ENCODE peak calls at places on chromosomes 12 and 14, in five cellular contexts. T, R, O, I and C are unnamed samples.

GRCh38 chr14:24315807-24316596 is 4.7 kb downstream of the LTB4R start:
- DNase-seq in I (no peak), R (no peak), O (no peak), T (peak), C (no peak)

GRCh38 chr12:104637616-104638015 is 180.9 kb downstream of the CHST11 start:
- DNase-seq in T (no peak), I (no peak), R (no peak), O (no peak), C (no peak)

GRCh38 chr12:52151859-52152783 is 39.7 kb downstream of the KRT80 start:
- DNase-seq in R (no peak), T (no peak), O (peak), I (peak), C (peak)

GRCh38 chr14:35808076-35808657 is 928 bp downstream of the RALGAPA1 start:
- DNase-seq in R (no peak), I (peak), O (peak), T (peak), C (peak)

GRCh38 chr14:38589747-38590350 is 334.0 kb upstream of the CLEC14A start:
- DNase-seq in O (no peak), R (no peak), T (no peak), I (no peak), C (no peak)

GRCh38 chr14:87332001-87332400 is 661.0 kb downstream of the GALC start:
- DNase-seq in O (no peak), I (no peak), R (no peak), T (no peak), C (peak)

GRCh38 chr14:71011479-71011878 is 104.2 kb downstream of the PCNX1 start:
- DNase-seq in O (no peak), I (no peak), R (no peak), T (no peak), C (no peak)

GRCh38 chr12:48779869-48780268 is 9.0 kb downstream of the ADCY6 start:
- DNase-seq in I (no peak), R (no peak), O (no peak), T (no peak), C (no peak)

GRCh38 chr14:63214417-63215196 is 10.4 kb downstream of the RHOJ start:
- DNase-seq in R (no peak), I (no peak), O (no peak), T (no peak), C (no peak)

GRCh38 chr12:59452746-59453145 is 143.1 kb upstream of the SLC16A7 start:
- DNase-seq in R (no peak), T (no peak), O (no peak), I (no peak), C (no peak)

GRCh38 chr12:79424109-79424721 is 266.5 kb downstream of the PAWR start:
- DNase-seq in I (no peak), O (no peak), R (no peak), T (peak), C (peak)

GRCh38 chr12:116288735-116289134 is 11.2 kb upstream of the MED13L start:
- DNase-seq in O (no peak), R (no peak), T (no peak), I (no peak), C (no peak)

GRCh38 chr12:130871286-130872178 is at the start of gene RAN:
- DNase-seq in T (peak), I (peak), R (peak), O (peak), C (peak)

GRCh38 chr12:89673603-89674002 is 35.0 kb downstream of the ATP2B1 start:
- DNase-seq in R (no peak), O (no peak), I (no peak), T (no peak), C (no peak)

GRCh38 chr12:151579-151978 is 62.4 kb downstream of the SLC6A12 start:
- DNase-seq in I (no peak), R (no peak), O (no peak), T (no peak), C (no peak)

GRCh38 chr12:6944381-6945186 is 762 bp downstream of the C12orf57 start:
- DNase-seq in T (peak), I (peak), O (peak), R (peak), C (peak)

GRCh38 chr14:28361486-28361885 is 405.1 kb upstream of the FOXG1 start:
- DNase-seq in I (no peak), T (no peak), R (no peak), O (no peak), C (no peak)

GRCh38 chr14:51738754-51739153 is 87.0 kb downstream of the FRMD6 start:
- DNase-seq in T (peak), I (peak), R (no peak), O (no peak), C (no peak)

GRCh38 chr12:62736596-62736995 is 198.4 kb downstream of the PPM1H start:
- DNase-seq in I (no peak), O (no peak), R (no peak), T (no peak), C (peak)

GRCh38 chr12:24661657-24662096 is 287.2 kb downstream of the BCAT1 start:
- DNase-seq in R (no peak), T (no peak), O (no peak), I (no peak), C (peak)

GRCh38 chr12:79420146-79420618 is 270.6 kb downstream of the PAWR start:
- DNase-seq in R (no peak), O (no peak), I (peak), T (peak), C (peak)

GRCh38 chr14:73567951-73568885 is 795 bp upstream of the ACOT2 start:
- DNase-seq in R (no peak), O (no peak), I (no peak), T (peak), C (peak)

GRCh38 chr12:15563683-15564082 is 225.5 kb downstream of the EPS8 start:
- DNase-seq in T (no peak), I (no peak), R (no peak), O (no peak), C (peak)

GRCh38 chr14:66025779-66026178 is 460.4 kb upstream of the CCDC196 start:
- DNase-seq in O (no peak), I (no peak), T (no peak), R (no peak), C (no peak)

GRCh38 chr12:58640314-58640713 is 280.0 kb downstream of the LRIG3 start:
- DNase-seq in T (no peak), O (no peak), R (no peak), I (no peak), C (no peak)

GRCh38 chr14:62301076-62301475 is 538.9 kb downstream of the SNAPC1 start:
- DNase-seq in T (no peak), I (no peak), R (no peak), O (no peak), C (no peak)

GRCh38 chr12:105275997-105276760 is 40.2 kb upstream of the APPL2 start:
- DNase-seq in T (no peak), I (no peak), R (no peak), O (no peak), C (peak)

GRCh38 chr14:58882577-58883018 is 244.8 kb downstream of the DACT1 start:
- DNase-seq in O (peak), I (no peak), T (no peak), R (no peak), C (no peak)

GRCh38 chr12:26854028-26854387 is 21.0 kb upstream of the ITPR2 start:
- DNase-seq in R (no peak), T (no peak), I (no peak), O (no peak), C (no peak)

DNA sequence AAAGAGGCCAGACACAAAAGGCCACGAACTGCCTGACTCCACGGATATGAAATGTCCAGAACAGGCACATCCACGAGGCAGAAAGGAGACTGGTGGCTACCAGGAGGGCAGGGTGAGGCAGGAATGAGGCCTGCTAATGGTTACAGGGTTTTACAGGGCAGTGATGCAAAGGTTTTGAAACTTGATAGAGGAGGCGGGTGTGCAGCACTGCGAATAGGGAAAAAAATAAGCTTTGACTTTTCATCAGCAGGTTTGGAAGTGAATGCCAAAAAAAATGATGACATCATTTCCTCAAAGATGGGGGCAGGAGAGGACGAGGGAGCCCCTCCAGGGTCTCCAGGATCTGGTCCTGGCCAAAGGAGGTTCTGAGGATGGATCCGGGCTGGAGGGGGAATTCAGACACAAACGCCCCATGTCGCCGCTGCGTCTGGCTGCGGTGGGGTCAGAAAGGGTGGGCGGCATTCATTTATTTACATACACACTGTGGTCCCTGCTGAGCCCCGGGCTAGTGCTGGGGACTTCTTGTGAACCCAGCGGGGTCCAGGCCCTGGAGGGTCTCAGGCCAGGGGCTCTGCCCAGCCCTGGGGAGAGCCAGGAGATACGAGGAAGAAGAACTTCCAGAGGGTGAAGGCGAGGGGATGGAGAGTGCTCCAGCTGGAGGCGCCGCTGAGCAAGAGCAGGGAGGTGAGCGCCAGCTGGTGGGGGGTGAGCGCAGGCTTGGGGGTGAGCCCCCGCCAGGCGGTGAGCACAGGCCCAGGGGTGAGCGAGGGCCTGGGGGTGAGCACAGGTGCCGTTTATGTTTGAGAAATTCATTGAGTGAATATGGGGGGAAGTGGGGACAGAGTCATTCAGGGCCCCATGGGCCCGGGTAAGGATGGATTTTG is 68.3 kb downstream of the NCOR2 start:
- DNase-seq in O (no peak), T (no peak), R (no peak), I (no peak), C (peak)
- TF ChIP-seq CTCF in O (no peak), T (no peak), R (no peak), I (no peak), C (peak)

GRCh38 chr14:105399441-105399775 is 1.1 kb downstream of the TEX22 start:
- DNase-seq in I (no peak), T (no peak), O (no peak), R (no peak), C (no peak)

GRCh38 chr14:105398726-105399440 is 545 bp downstream of the TEX22 start:
- DNase-seq in R (no peak), I (no peak), T (peak), O (no peak), C (no peak)

GRCh38 chr14:105397350-105397931 is 897 bp upstream of the TEX22 start:
- DNase-seq in R (no peak), I (no peak), T (peak), O (no peak), C (no peak)

GRCh38 chr14:105400016-105400415 is 1.7 kb downstream of the TEX22 start:
- DNase-seq in R (no peak), O (no peak), T (no peak), I (no peak), C (no peak)

DNA sequence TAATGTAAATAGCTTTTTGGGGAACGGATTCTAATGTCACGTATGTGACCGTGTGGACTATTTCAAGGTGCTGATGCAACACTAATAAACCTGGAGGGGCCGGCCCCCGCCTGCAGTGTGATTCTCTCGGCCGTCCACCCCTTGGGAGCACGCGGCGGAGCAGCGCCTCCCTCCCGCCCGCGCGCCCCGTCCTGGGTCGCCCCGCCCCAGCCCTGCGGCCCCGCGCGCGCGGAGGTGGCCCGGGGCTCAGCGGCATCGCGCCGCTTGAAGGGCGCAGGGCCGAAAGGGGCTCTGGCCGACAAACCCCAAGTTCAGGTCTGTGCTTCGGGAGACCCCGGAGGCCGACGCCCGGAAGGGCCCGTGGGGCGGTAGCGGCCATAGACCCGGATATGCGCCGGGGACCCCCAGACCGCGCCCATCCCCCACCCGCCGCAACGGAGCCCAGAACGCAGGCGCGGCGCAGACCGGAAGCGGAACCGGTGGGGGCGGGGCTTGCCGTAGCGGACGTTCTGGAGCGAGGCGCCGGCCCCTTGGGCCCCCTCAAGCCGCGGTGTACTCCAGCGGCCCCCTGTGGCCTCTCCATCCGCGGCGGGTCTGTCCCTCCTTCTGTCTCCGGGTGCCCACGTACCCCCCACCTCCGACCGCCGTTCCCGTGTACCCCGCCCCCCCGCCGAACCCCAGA is at the start of gene TEX22:
- DNase-seq in O (peak), R (peak), I (peak), T (peak), C (peak)
- TF ChIP-seq CTCF in O (no peak), R (peak), I (no peak), T (no peak), C (no peak)

GRCh38 chr14:103348154-103348553 is 14.1 kb downstream of the EIF5 start:
- DNase-seq in I (no peak), R (no peak), T (no peak), O (no peak), C (no peak)
- TF ChIP-seq CTCF in I (no peak), R (no peak), T (no peak), O (no peak), C (no peak)

DNA sequence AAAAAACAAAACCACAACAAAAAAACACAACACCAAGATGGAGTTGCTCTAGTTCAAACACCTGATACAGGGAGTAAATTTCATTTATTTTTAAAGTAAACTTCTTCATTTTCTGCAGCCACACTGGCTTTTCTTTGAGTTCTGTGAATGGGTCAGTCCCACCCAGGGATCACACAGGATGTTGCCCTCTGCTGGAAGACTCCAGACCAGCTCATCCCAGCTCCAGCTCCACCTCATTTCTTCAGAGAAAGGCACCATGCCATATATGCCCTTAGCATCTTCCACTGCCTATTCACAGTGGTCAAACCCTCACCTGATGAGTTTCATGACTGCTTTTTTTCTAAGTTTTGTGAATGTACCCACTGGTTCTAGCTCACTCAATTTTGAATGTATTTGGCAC is 8.0 kb downstream of the GLIPR1 start:
- DNase-seq in R (no peak), T (peak), O (no peak), I (peak), C (peak)
- TF ChIP-seq CTCF in R (no peak), T (peak), O (no peak), I (peak), C (peak)

GRCh38 chr12:121933522-121934317 is 15.3 kb downstream of the CFAP251 start:
- DNase-seq in R (no peak), I (no peak), T (peak), O (no peak), C (peak)

GRCh38 chr12:121932176-121932536 is 13.8 kb downstream of the CFAP251 start:
- DNase-seq in O (no peak), R (no peak), I (no peak), T (no peak), C (no peak)

GRCh38 chr12:121932914-121933521 is 14.6 kb downstream of the CFAP251 start:
- DNase-seq in T (no peak), R (no peak), I (no peak), O (no peak), C (no peak)

GRCh38 chr12:121927798-121928197 is 9.4 kb downstream of the CFAP251 start:
- DNase-seq in R (no peak), T (no peak), O (no peak), I (no peak), C (no peak)

GRCh38 chr12:121930862-121931261 is 12.5 kb downstream of the CFAP251 start:
- DNase-seq in R (no peak), T (no peak), O (no peak), I (no peak), C (no peak)
- TF ChIP-seq CTCF in R (no peak), T (no peak), O (no peak), I (no peak), C (no peak)

DNA sequence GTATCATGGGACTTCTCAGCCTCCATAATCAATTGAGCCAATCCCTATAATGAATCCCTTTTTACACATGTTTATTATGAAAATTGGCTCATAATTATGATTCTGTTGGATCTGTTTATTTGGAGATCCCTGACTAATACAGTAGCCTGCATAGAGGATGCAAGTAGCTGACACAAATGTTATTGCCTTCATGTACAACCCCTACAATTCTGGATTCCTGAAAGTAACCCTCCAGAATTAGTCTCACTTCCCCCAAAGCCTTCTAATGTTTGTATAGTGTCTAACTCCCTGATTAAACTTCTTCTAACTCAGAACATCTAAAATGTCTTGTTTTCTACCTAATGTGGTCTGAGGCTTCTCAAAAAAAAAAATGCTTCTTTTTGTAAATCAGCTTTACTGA is 6.6 kb upstream of the SMIM10L1 start:
- DNase-seq in T (no peak), O (no peak), R (no peak), I (no peak), C (no peak)
- TF ChIP-seq CTCF in T (no peak), O (no peak), R (no peak), I (no peak), C (no peak)

DNA sequence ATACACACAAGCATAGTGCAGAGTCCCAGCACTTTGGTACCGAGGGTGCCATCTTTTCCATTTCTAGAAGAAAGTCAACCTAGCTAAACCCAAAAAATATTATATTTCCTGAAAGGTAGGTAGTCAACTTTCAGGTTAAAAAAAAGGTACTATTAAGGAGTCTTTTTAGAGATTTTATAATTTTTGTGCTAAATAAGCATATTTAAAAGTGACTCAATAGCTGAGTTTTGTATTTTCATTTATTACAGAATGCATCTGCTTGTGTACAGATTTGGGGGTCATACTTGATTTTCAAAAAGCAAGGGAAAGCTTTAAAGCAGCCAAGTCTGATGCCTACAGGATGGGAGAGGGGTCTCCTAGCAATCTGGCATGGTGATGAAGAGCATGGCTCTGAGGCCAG is 34.6 kb downstream of the DCAF5 start:
- DNase-seq in R (no peak), I (no peak), O (no peak), T (no peak), C (no peak)
- TF ChIP-seq CTCF in R (no peak), I (no peak), O (no peak), T (no peak), C (no peak)

DNA sequence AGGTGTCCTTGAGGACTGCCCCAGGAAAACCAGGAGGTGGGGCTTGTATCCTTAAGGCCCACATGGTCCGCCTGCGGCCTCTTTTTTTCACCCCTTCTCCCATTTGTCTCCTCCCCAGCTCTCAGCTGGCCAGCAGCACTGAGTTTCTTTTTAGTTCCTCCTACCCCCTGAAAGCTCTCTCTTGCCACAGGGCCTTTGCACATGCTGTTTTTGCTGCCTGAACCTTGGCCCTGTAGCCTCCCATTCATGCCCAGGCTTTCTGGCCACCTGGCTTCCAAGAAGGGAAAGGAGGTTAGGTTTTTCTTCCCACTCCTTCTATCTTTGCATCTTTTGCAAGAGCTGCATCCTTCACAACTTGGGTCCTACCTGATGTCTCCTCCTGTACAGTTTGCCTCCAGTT is 358.1 kb downstream of the VRK1 start:
- DNase-seq in T (no peak), I (no peak), O (no peak), R (no peak), C (no peak)
- TF ChIP-seq CTCF in T (no peak), I (no peak), O (no peak), R (no peak), C (no peak)

DNA sequence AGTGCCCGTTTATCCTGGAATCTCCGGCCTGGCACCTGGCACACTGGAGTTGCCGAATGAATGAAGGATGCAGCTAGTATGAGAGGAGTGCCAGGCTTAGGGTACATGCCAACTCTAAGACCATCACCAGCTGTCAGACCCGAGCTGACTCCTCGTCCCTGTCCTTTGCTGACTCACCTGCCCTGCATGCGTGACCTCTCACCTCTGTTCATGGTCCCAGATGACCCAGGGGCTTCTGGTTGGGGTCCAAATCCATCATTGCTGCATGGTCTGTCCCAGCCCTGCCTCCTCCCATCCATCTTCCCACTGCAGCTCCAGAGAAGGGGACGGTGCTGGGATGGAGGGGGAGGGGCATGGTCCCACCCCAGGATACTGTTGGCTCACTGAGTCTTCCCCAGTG is 9.9 kb upstream of the FAM222A start:
- DNase-seq in O (no peak), R (no peak), T (no peak), I (no peak), C (no peak)
- TF ChIP-seq CTCF in O (no peak), R (no peak), T (no peak), I (no peak), C (no peak)